ENCODE peak calls at places on chromosomes 13 and 19, in five cellular contexts. U, E, R, C and J are unnamed samples.

GRCh38 chr19:18282021-18282787 is 782 bp upstream of the JUND start:
- DNase-seq in U (peak), E (peak), R (no peak), C (peak), J (no peak)

GRCh38 chr13:35481777-35482176 is 5.3 kb upstream of the MAB21L1 start:
- DNase-seq in U (no peak), E (no peak), R (no peak), C (no peak), J (no peak)

GRCh38 chr19:3285647-3286176 is 61.3 kb downstream of the CELF5 start:
- DNase-seq in U (no peak), E (no peak), R (no peak), C (no peak), J (peak)

GRCh38 chr13:45596800-45597484 is 18.6 kb downstream of the ERICH6B start:
- DNase-seq in U (no peak), E (no peak), R (no peak), C (no peak), J (no peak)

GRCh38 chr13:109271991-109272454 is 514.4 kb downstream of the IRS2 start:
- DNase-seq in U (no peak), E (no peak), R (no peak), C (peak), J (no peak)

GRCh38 chr19:49422407-49423277 is 599 bp downstream of the PTH2 start:
- DNase-seq in U (peak), E (no peak), R (peak), C (no peak), J (no peak)

GRCh38 chr13:37127706-37128241 is 22.3 kb upstream of the CSNK1A1L start:
- DNase-seq in U (no peak), E (peak), R (peak), C (no peak), J (no peak)

GRCh38 chr13:71751074-71751473 is 115.9 kb downstream of the DACH1 start:
- DNase-seq in U (no peak), E (no peak), R (no peak), C (no peak), J (no peak)

GRCh38 chr19:41206926-41207750 is 11.9 kb upstream of the AXL start:
- DNase-seq in U (no peak), E (no peak), R (no peak), C (no peak), J (no peak)

GRCh38 chr13:66508153-66508909 is 721.8 kb downstream of the PCDH9 start:
- DNase-seq in U (no peak), E (no peak), R (no peak), C (no peak), J (no peak)

GRCh38 chr13:37175996-37176395 is 70.5 kb upstream of the CSNK1A1L start:
- DNase-seq in U (no peak), E (no peak), R (no peak), C (no peak), J (no peak)

GRCh38 chr19:12938054-12938535 is 314 bp upstream of the CALR start:
- DNase-seq in U (peak), E (peak), R (peak), C (peak), J (peak)

GRCh38 chr19:1278713-1279112 is 3.4 kb downstream of the FAM174C start:
- DNase-seq in U (no peak), E (no peak), R (no peak), C (no peak), J (no peak)

GRCh38 chr19:2608602-2608922 is 93.9 kb downstream of the GNG7 start:
- DNase-seq in U (no peak), E (no peak), R (peak), C (no peak), J (no peak)

GRCh38 chr13:29754486-29754806 is 96.0 kb downstream of the UBL3 start:
- DNase-seq in U (peak), E (no peak), R (no peak), C (no peak), J (no peak)

GRCh38 chr19:39951686-39952085 is 17.3 kb upstream of the FCGBP start:
- DNase-seq in U (no peak), E (no peak), R (no peak), C (no peak), J (no peak)

GRCh38 chr13:33090755-33091454 is 74.7 kb downstream of the KL start:
- DNase-seq in U (no peak), E (no peak), R (no peak), C (no peak), J (no peak)

GRCh38 chr13:106685142-106685541 is 117.2 kb upstream of the ARGLU1 start:
- DNase-seq in U (no peak), E (no peak), R (no peak), C (no peak), J (no peak)

GRCh38 chr13:28411859-28412353 is 83.0 kb downstream of the FLT1 start:
- DNase-seq in U (no peak), E (no peak), R (no peak), C (no peak), J (no peak)

GRCh38 chr19:15123900-15124299 is 16.7 kb downstream of the SYDE1 start:
- DNase-seq in U (no peak), E (no peak), R (peak), C (no peak), J (no peak)

GRCh38 chr19:41918653-41919244 is 9.5 kb downstream of the ERFL start:
- DNase-seq in U (no peak), E (no peak), R (no peak), C (no peak), J (no peak)

GRCh38 chr13:101382701-101383100 is 33.6 kb downstream of the NALCN start:
- DNase-seq in U (no peak), E (no peak), R (no peak), C (no peak), J (no peak)

GRCh38 chr13:47816835-47817234 is 184.2 kb downstream of the SUCLA2 start:
- DNase-seq in U (no peak), E (no peak), R (no peak), C (no peak), J (no peak)

GRCh38 chr19:2084993-2085720 is 11.0 kb downstream of the MOB3A start:
- DNase-seq in U (peak), E (no peak), R (no peak), C (no peak), J (no peak)

GRCh38 chr13:47399599-47399998 is 502.7 kb upstream of the HTR2A start:
- DNase-seq in U (no peak), E (no peak), R (no peak), C (no peak), J (no peak)